ENCODE peak calls at places on chromosomes 2 and 18, in nine cellular contexts. O is breast epithelium, A is endothelial cell of umbilical vein, V is K562, U is testis, B is spleen, R is adrenal gland, G is heart left ventricle, Z is HCT116. F is an unnamed sample.

GRCh38 chr2:26457241-26457666 is 20.7 kb downstream of the OTOF start:
- DNase-seq in U (peak), Z (no peak), V (no peak), O (no peak), R (no peak), A (no peak), G (no peak), B (peak), F (no peak)

GRCh38 chr2:102037681-102038080 is 45.9 kb downstream of the IL1R2 start:
- DNase-seq in U (peak), O (no peak), Z (no peak), R (no peak), V (no peak), B (no peak), G (no peak), A (peak), F (no peak)

GRCh38 chr2:145652546-145652945 is 1132.6 kb upstream of the ZEB2 start:
- DNase-seq in G (no peak), A (no peak), R (no peak), U (no peak), B (no peak), Z (no peak), V (no peak), O (no peak), F (no peak)

GRCh38 chr18:56641714-56642331 is 3.4 kb upstream of the TXNL1 start:
- DNase-seq in U (peak), Z (no peak), V (no peak), B (no peak), O (no peak), G (no peak), R (no peak), A (peak), F (no peak)

GRCh38 chr2:102049756-102050443 is 58.1 kb downstream of the IL1R2 start:
- DNase-seq in V (no peak), G (no peak), R (peak), U (peak), A (no peak), O (peak), Z (no peak), B (no peak), F (no peak)

GRCh38 chr2:80348078-80348477 is 43.5 kb upstream of the LRRTM1 start:
- DNase-seq in B (no peak), G (no peak), U (no peak), A (no peak), Z (no peak), R (no peak), V (no peak), O (no peak), F (no peak)

GRCh38 chr18:812673-813404 is 797 bp upstream of the YES1 start:
- DNase-seq in A (peak), G (peak), Z (peak), R (peak), V (peak), B (peak), O (peak), U (peak), F (peak)

GRCh38 chr2:20640411-20641122 is 10.3 kb downstream of the HS1BP3 start:
- DNase-seq in A (no peak), G (peak), B (no peak), Z (no peak), U (peak), V (no peak), O (no peak), R (peak), F (no peak)

GRCh38 chr2:71685941-71686611 is 232.7 kb downstream of the DYSF start:
- DNase-seq in R (no peak), B (peak), V (no peak), G (no peak), O (no peak), A (no peak), U (no peak), Z (no peak), F (no peak)

GRCh38 chr2:234989183-234989701 is 37.4 kb downstream of the SH3BP4 start:
- DNase-seq in Z (no peak), A (peak), B (no peak), U (peak), R (peak), O (peak), G (peak), V (no peak), F (no peak)

GRCh38 chr18:43587538-43588153 is 310.4 kb upstream of the SYT4 start:
- DNase-seq in U (peak), R (no peak), V (peak), Z (no peak), G (no peak), A (peak), B (no peak), O (no peak), F (no peak)

GRCh38 chr2:111216811-111217652 is 96.3 kb downstream of the BCL2L11 start:
- DNase-seq in G (no peak), Z (no peak), B (no peak), A (no peak), V (no peak), O (no peak), R (no peak), U (no peak), F (no peak)

GRCh38 chr2:116924509-116924908 is 890.0 kb upstream of the DDX18 start:
- DNase-seq in A (no peak), B (no peak), G (no peak), Z (no peak), R (no peak), U (no peak), O (no peak), V (no peak), F (no peak)

GRCh38 chr2:136765256-136765735 is at the start of gene THSD7B:
- DNase-seq in G (no peak), A (no peak), U (no peak), O (no peak), B (no peak), V (no peak), Z (no peak), R (no peak), F (no peak)

GRCh38 chr18:45702871-45703270 is 21.1 kb upstream of the SLC14A1 start:
- DNase-seq in Z (no peak), U (no peak), O (no peak), V (no peak), G (no peak), A (no peak), R (no peak), B (no peak), F (no peak)

GRCh38 chr2:232588680-232589585 is 38.4 kb downstream of the EIF4E2 start:
- DNase-seq in B (no peak), U (peak), G (peak), Z (no peak), V (peak), A (no peak), R (peak), O (peak), F (peak)

GRCh38 chr2:618591-618990 is 58.6 kb downstream of the TMEM18 start:
- DNase-seq in G (no peak), A (no peak), O (no peak), V (no peak), Z (no peak), B (no peak), U (no peak), R (no peak), F (no peak)

GRCh38 chr2:189709761-189710160 is 35.3 kb downstream of the ANKAR start:
- DNase-seq in U (no peak), B (no peak), R (no peak), Z (no peak), A (no peak), G (no peak), V (no peak), O (no peak), F (no peak)

GRCh38 chr2:109376796-109377495 is 236.8 kb downstream of the SEPTIN10 start:
- DNase-seq in A (no peak), V (no peak), R (no peak), Z (no peak), O (no peak), B (peak), G (no peak), U (no peak), F (no peak)

GRCh38 chr2:184597571-184597980 is 753 bp upstream of the ZNF804A start:
- DNase-seq in V (no peak), Z (peak), B (peak), O (no peak), A (peak), R (peak), G (no peak), U (peak), F (peak)

GRCh38 chr2:28390857-28391563 is 1.6 kb upstream of the FOSL2 start:
- DNase-seq in B (peak), V (peak), G (peak), O (peak), Z (no peak), U (peak), A (peak), R (peak), F (peak)

GRCh38 chr18:77081387-77081773 is 51.2 kb downstream of the MBP start:
- DNase-seq in B (no peak), R (no peak), U (no peak), V (no peak), Z (no peak), O (no peak), A (no peak), G (no peak), F (no peak)

GRCh38 chr2:166417669-166418068 is 41.9 kb upstream of the SCN9A start:
- DNase-seq in R (no peak), G (no peak), Z (peak), U (peak), A (peak), B (no peak), V (peak), O (no peak), F (no peak)

GRCh38 chr2:225889452-225889851 is 489.9 kb downstream of the NYAP2 start:
- DNase-seq in Z (peak), U (peak), B (no peak), O (no peak), A (peak), R (peak), G (no peak), V (peak), F (peak)

GRCh38 chr2:37652199-37652640 is 19.2 kb downstream of the CDC42EP3 start:
- DNase-seq in U (no peak), R (no peak), Z (peak), O (no peak), G (no peak), B (no peak), V (no peak), A (peak), F (peak)

GRCh38 chr18:181711-182110 is 23.4 kb downstream of the USP14 start:
- DNase-seq in V (no peak), B (no peak), U (no peak), Z (no peak), R (no peak), A (no peak), O (no peak), G (no peak), F (no peak)

GRCh38 chr2:221574231-221574570 is 2.1 kb upstream of the EPHA4 start:
- DNase-seq in G (no peak), A (peak), U (no peak), O (no peak), B (no peak), R (no peak), Z (no peak), V (no peak), F (no peak)

DNA sequence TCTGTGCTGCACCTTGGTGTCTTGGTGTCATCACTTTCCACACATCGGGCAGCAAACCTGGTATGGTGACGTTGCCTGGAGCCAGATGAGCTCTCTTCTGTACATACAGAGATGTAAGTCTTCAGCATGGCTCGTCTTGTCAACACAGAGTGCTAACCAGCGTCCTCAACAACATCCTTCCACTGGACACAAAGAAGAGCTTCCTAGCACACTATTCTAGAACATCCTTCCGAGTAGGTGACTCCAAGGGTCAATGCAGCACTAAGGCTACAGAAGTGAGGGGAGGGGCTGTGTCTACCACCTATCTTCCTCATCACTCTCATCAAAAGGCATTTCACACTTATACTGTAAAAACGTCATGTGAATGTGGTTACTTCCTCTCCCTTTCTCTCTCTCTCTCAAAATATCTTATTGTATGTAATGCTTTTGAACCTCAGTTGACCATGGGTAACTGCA is 108.1 kb upstream of the SLC1A4 start:
- DNase-seq in Z (no peak), V (no peak), R (no peak), U (no peak), A (no peak), B (no peak), O (no peak), G (no peak), F (no peak)
- TF ChIP-seq POLR2A in Z (no peak), V (no peak), R (no peak), U (no peak), A (no peak), B (no peak), O (no peak), G (no peak), F (no peak)

GRCh38 chr18:79548621-79548985 is 131.0 kb upstream of the CTDP1 start:
- DNase-seq in Z (no peak), A (no peak), O (no peak), B (no peak), U (no peak), R (no peak), G (no peak), V (no peak), F (no peak)
- TF ChIP-seq POLR2A in Z (no peak), A (no peak), O (no peak), B (no peak), U (no peak), R (no peak), G (no peak), V (no peak), F (no peak)

GRCh38 chr2:215431290-215431689 is 4.6 kb downstream of the FN1 start:
- DNase-seq in U (no peak), V (no peak), Z (no peak), A (no peak), B (no peak), O (no peak), G (no peak), R (no peak), F (no peak)

GRCh38 chr2:215429424-215429823 is 6.4 kb downstream of the FN1 start:
- DNase-seq in O (no peak), U (no peak), Z (no peak), A (no peak), R (no peak), B (no peak), V (no peak), G (no peak), F (no peak)

GRCh38 chr2:215430528-215431187 is 5.2 kb downstream of the FN1 start:
- DNase-seq in V (no peak), A (peak), O (no peak), Z (no peak), U (no peak), R (no peak), G (no peak), B (no peak), F (no peak)

GRCh38 chr2:215427585-215427984 is 8.3 kb downstream of the FN1 start:
- DNase-seq in G (no peak), V (no peak), O (no peak), U (no peak), R (no peak), B (no peak), Z (no peak), A (no peak), F (no peak)

GRCh38 chr2:215428060-215428910 is 7.6 kb downstream of the FN1 start:
- DNase-seq in B (no peak), G (no peak), Z (no peak), A (peak), V (no peak), R (no peak), U (no peak), O (no peak), F (no peak)
- TF ChIP-seq POLR2A in B (no peak), G (no peak), Z (no peak), A (peak), V (no peak), R (no peak), U (no peak), O (no peak), F (no peak)

GRCh38 chr2:65434592-65435241 is 2.3 kb upstream of the SPRED2 start:
- DNase-seq in O (no peak), R (no peak), Z (no peak), V (no peak), A (no peak), U (no peak), B (no peak), G (no peak), F (no peak)

GRCh38 chr2:65430515-65431416 is 1.6 kb downstream of the SPRED2 start:
- DNase-seq in Z (peak), B (peak), A (peak), O (peak), V (peak), R (peak), G (peak), U (peak), F (peak)

GRCh38 chr2:65431417-65432226 is 777 bp downstream of the SPRED2 start:
- DNase-seq in U (peak), A (peak), O (peak), G (peak), V (peak), B (peak), R (peak), Z (no peak), F (no peak)

GRCh38 chr2:65429799-65430514 is 2.4 kb downstream of the SPRED2 start:
- DNase-seq in B (no peak), R (peak), U (no peak), O (no peak), A (no peak), V (no peak), G (peak), Z (no peak), F (no peak)

GRCh38 chr2:65432227-65433190 is at the start of gene SPRED2:
- DNase-seq in V (peak), G (peak), U (peak), R (peak), O (peak), Z (peak), B (peak), A (peak), F (peak)
- TF ChIP-seq POLR2A in V (peak), G (peak), U (no peak), R (peak), O (peak), Z (peak), B (no peak), A (peak), F (peak)

DNA sequence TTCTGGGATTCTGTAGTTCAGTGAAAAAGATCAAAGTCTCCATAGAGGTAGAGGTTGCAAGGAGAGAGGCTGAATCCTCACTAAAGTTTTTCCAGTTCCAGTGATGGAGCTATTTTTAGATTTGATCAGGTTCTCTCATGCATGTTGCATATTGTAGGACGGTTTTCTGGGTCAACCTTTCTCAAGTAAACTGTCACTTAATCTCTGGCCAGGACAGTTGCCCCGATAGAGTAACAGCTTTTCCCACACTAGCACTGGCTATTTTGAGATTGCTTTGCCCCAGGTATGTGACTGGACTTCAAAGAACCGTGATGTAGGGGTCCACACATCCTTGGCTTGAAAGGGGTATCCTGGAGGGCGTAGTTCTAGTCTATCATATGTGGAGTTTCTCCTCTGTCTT is 101.2 kb upstream of the MSH2 start:
- DNase-seq in V (no peak), Z (no peak), U (no peak), R (no peak), G (no peak), A (no peak), O (no peak), B (no peak), F (no peak)
- TF ChIP-seq POLR2A in V (no peak), Z (no peak), U (no peak), R (no peak), G (no peak), A (no peak), O (no peak), B (no peak), F (no peak)

GRCh38 chr2:233856184-233856583 is 1.8 kb upstream of the HJURP start:
- DNase-seq in R (no peak), G (no peak), A (no peak), V (no peak), U (no peak), B (no peak), O (no peak), Z (no peak), F (no peak)
- TF ChIP-seq POLR2A in R (no peak), G (no peak), A (no peak), V (no peak), U (no peak), B (no peak), O (no peak), Z (no peak), F (no peak)

GRCh38 chr2:48175254-48175653 is 269.0 kb upstream of the FBXO11 start:
- DNase-seq in B (no peak), G (no peak), V (no peak), U (no peak), A (no peak), R (no peak), Z (no peak), O (no peak), F (peak)
- TF ChIP-seq POLR2A in B (no peak), G (no peak), V (no peak), U (no peak), A (no peak), R (no peak), Z (no peak), O (no peak), F (no peak)

DNA sequence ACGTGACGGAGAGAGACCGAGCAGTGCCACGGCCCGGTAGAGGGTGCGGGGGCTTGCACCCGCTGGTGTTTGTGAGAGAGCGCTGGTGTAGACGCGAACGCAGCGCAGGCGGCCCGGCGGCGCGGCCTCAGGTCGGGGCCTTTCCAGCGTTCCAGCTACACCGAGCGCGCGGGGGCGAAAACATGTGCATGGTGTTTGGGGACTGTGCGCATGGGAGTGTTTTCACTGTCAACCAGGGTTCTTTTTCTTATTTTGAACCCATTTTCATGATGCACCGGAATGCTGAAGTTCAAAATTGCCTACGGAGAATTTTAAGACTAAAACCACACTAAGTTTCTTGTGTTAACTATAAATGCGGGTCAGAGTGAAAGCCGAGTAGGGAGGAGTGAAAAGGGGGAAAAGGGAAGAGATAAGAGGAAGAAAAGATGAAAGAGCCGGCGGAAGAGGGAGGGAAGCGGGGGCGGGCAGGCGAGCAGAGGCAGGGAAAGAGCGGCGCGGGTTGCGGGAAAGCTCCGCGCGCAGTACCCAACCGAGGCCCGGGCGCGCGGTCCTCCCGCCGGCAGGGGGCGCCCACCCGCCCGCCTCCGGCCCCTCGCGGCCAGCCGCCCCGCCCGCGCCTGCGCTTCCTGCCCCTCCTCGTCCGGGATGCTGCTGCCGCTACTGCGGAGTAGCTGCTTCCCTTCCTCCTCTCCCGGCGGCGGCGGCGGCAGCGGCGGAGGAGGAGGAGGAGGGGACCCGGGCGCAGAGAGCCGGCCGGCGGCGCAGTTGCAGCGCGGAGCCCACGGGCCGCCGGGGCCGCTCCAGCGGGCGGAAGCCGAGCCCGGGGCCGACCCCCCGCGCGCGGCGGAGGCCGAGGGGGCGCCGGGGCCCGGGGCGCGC is at the start of gene RAB12:
- DNase-seq in A (peak), R (peak), B (peak), V (peak), G (peak), Z (peak), O (peak), U (peak), F (peak)
- TF ChIP-seq POLR2A in A (peak), R (peak), B (peak), V (no peak), G (peak), Z (peak), O (no peak), U (no peak), F (peak)

GRCh38 chr18:48137354-48138208 is 207.1 kb upstream of the SMAD2 start:
- DNase-seq in A (no peak), G (no peak), V (no peak), R (no peak), O (no peak), B (peak), Z (no peak), U (no peak), F (no peak)

GRCh38 chr18:48135436-48135966 is 205.0 kb upstream of the SMAD2 start:
- DNase-seq in U (no peak), G (no peak), O (no peak), R (no peak), Z (no peak), A (no peak), B (peak), V (no peak), F (no peak)

GRCh38 chr18:48136051-48136543 is 205.6 kb upstream of the SMAD2 start:
- DNase-seq in A (no peak), R (peak), G (no peak), B (peak), Z (no peak), O (no peak), V (no peak), U (peak), F (no peak)

GRCh38 chr18:48138211-48138610 is 207.8 kb upstream of the SMAD2 start:
- DNase-seq in R (no peak), A (no peak), G (no peak), Z (no peak), B (peak), U (no peak), O (no peak), V (no peak), F (no peak)

GRCh38 chr18:48136544-48137353 is 206.3 kb upstream of the SMAD2 start:
- DNase-seq in B (peak), G (no peak), Z (no peak), A (no peak), V (no peak), U (no peak), O (peak), R (no peak), F (no peak)
- TF ChIP-seq POLR2A in B (no peak), G (no peak), Z (no peak), A (no peak), V (no peak), U (no peak), O (no peak), R (no peak), F (no peak)

GRCh38 chr2:201118957-201119848 is 3.2 kb downstream of the CFLAR start:
- DNase-seq in B (no peak), V (peak), G (no peak), R (no peak), A (peak), U (no peak), O (no peak), Z (peak), F (no peak)
- TF ChIP-seq POLR2A in B (no peak), V (peak), G (peak), R (no peak), A (no peak), U (no peak), O (no peak), Z (no peak), F (no peak)